ENCODE peak calls at places on chromosomes 5 and 9, in seven cellular contexts. One of them, this sample, is unnamed.

GRCh38 chr9:129493002-129493713 is 127.7 kb downstream of the C9orf50 start:
- DNase-seq in fibroblast of the aortic adventitia: no peak
- DNase-seq in lower lobe of right lung: no peak
- DNase-seq in NCI-H2081: no peak
- DNase-seq in posterior cingulate gyrus: no peak
- DNase-seq in activated CD4-positive, alpha-beta T cell treated with anti-CD3 and anti-CD28 coated beads for 24 hours: no peak
- DNase-seq in islet precursor cell: no peak
- DNase-seq in this sample: no peak

GRCh38 chr5:170028124-170028523 is 47.8 kb upstream of the INSYN2B start:
- DNase-seq in NCI-H2081: no peak
- DNase-seq in fibroblast of the aortic adventitia: no peak
- DNase-seq in activated CD4-positive, alpha-beta T cell treated with anti-CD3 and anti-CD28 coated beads for 24 hours: no peak
- DNase-seq in lower lobe of right lung: no peak
- DNase-seq in islet precursor cell: no peak
- DNase-seq in posterior cingulate gyrus: no peak
- DNase-seq in this sample: no peak

GRCh38 chr5:80140496-80140895 is 105.3 kb downstream of the THBS4 start:
- DNase-seq in activated CD4-positive, alpha-beta T cell treated with anti-CD3 and anti-CD28 coated beads for 24 hours: peak; percentile 43
- DNase-seq in posterior cingulate gyrus: no peak
- DNase-seq in NCI-H2081: no peak
- DNase-seq in lower lobe of right lung: no peak
- DNase-seq in islet precursor cell: peak; percentile 20
- DNase-seq in fibroblast of the aortic adventitia: no peak
- DNase-seq in this sample: no peak

GRCh38 chr9:128841704-128842492 is 12.3 kb upstream of the SPOUT1 start:
- DNase-seq in islet precursor cell: no peak
- DNase-seq in lower lobe of right lung: peak; percentile 11
- DNase-seq in fibroblast of the aortic adventitia: no peak
- DNase-seq in posterior cingulate gyrus: no peak
- DNase-seq in NCI-H2081: no peak
- DNase-seq in activated CD4-positive, alpha-beta T cell treated with anti-CD3 and anti-CD28 coated beads for 24 hours: no peak
- DNase-seq in this sample: no peak

GRCh38 chr9:114309096-114309495 is 13.8 kb upstream of the ORM1 start:
- DNase-seq in lower lobe of right lung: no peak
- DNase-seq in NCI-H2081: no peak
- DNase-seq in islet precursor cell: no peak
- DNase-seq in posterior cingulate gyrus: no peak
- DNase-seq in fibroblast of the aortic adventitia: no peak
- DNase-seq in activated CD4-positive, alpha-beta T cell treated with anti-CD3 and anti-CD28 coated beads for 24 hours: no peak
- DNase-seq in this sample: no peak

GRCh38 chr9:137816531-137817235 is 60.9 kb upstream of the CACNA1B start:
- DNase-seq in NCI-H2081: no peak
- DNase-seq in posterior cingulate gyrus: no peak
- DNase-seq in lower lobe of right lung: no peak
- DNase-seq in islet precursor cell: no peak
- DNase-seq in activated CD4-positive, alpha-beta T cell treated with anti-CD3 and anti-CD28 coated beads for 24 hours: no peak
- DNase-seq in fibroblast of the aortic adventitia: no peak
- DNase-seq in this sample: no peak

GRCh38 chr5:140259509-140259908 is 43.4 kb downstream of the PFDN1 start:
- DNase-seq in NCI-H2081: no peak
- DNase-seq in fibroblast of the aortic adventitia: no peak
- DNase-seq in posterior cingulate gyrus: no peak
- DNase-seq in lower lobe of right lung: no peak
- DNase-seq in activated CD4-positive, alpha-beta T cell treated with anti-CD3 and anti-CD28 coated beads for 24 hours: no peak
- DNase-seq in islet precursor cell: no peak
- DNase-seq in this sample: peak; percentile 49

GRCh38 chr5:36366883-36367282 is 65.2 kb upstream of the RANBP3L start:
- DNase-seq in NCI-H2081: no peak
- DNase-seq in fibroblast of the aortic adventitia: peak; percentile 44
- DNase-seq in activated CD4-positive, alpha-beta T cell treated with anti-CD3 and anti-CD28 coated beads for 24 hours: no peak
- DNase-seq in lower lobe of right lung: no peak
- DNase-seq in islet precursor cell: no peak
- DNase-seq in posterior cingulate gyrus: no peak
- DNase-seq in this sample: no peak

GRCh38 chr9:128632486-128632885 is 24.2 kb downstream of the DYNC2I2 start:
- DNase-seq in fibroblast of the aortic adventitia: no peak
- DNase-seq in NCI-H2081: no peak
- DNase-seq in islet precursor cell: no peak
- DNase-seq in posterior cingulate gyrus: no peak
- DNase-seq in lower lobe of right lung: peak; percentile 27
- DNase-seq in activated CD4-positive, alpha-beta T cell treated with anti-CD3 and anti-CD28 coated beads for 24 hours: no peak
- DNase-seq in this sample: no peak

GRCh38 chr5:79133657-79134451 is 22.2 kb downstream of the BHMT start:
- DNase-seq in activated CD4-positive, alpha-beta T cell treated with anti-CD3 and anti-CD28 coated beads for 24 hours: peak; percentile 58
- DNase-seq in NCI-H2081: peak; percentile 54
- DNase-seq in fibroblast of the aortic adventitia: peak; percentile 94
- DNase-seq in islet precursor cell: peak; percentile 80
- DNase-seq in posterior cingulate gyrus: peak; percentile 38
- DNase-seq in lower lobe of right lung: peak; percentile 55
- DNase-seq in this sample: peak; percentile 50

GRCh38 chr5:67190443-67190842 is 6.2 kb downstream of the CD180 start:
- DNase-seq in islet precursor cell: no peak
- DNase-seq in fibroblast of the aortic adventitia: no peak
- DNase-seq in lower lobe of right lung: peak; percentile 56
- DNase-seq in NCI-H2081: no peak
- DNase-seq in posterior cingulate gyrus: no peak
- DNase-seq in activated CD4-positive, alpha-beta T cell treated with anti-CD3 and anti-CD28 coated beads for 24 hours: no peak
- DNase-seq in this sample: no peak

GRCh38 chr5:135537271-135537670 is 1.5 kb upstream of the NEUROG1 start:
- DNase-seq in fibroblast of the aortic adventitia: no peak
- DNase-seq in posterior cingulate gyrus: no peak
- DNase-seq in activated CD4-positive, alpha-beta T cell treated with anti-CD3 and anti-CD28 coated beads for 24 hours: no peak
- DNase-seq in lower lobe of right lung: no peak
- DNase-seq in NCI-H2081: no peak
- DNase-seq in islet precursor cell: peak; percentile 37
- DNase-seq in this sample: no peak

GRCh38 chr9:119736478-119737454 is 367.5 kb upstream of the BRINP1 start:
- DNase-seq in lower lobe of right lung: no peak
- DNase-seq in fibroblast of the aortic adventitia: no peak
- DNase-seq in posterior cingulate gyrus: peak; percentile 45
- DNase-seq in islet precursor cell: no peak
- DNase-seq in NCI-H2081: peak; percentile 49
- DNase-seq in activated CD4-positive, alpha-beta T cell treated with anti-CD3 and anti-CD28 coated beads for 24 hours: no peak
- DNase-seq in this sample: no peak

GRCh38 chr5:36722913-36723312 is 116.5 kb downstream of the SLC1A3 start:
- DNase-seq in lower lobe of right lung: no peak
- DNase-seq in posterior cingulate gyrus: no peak
- DNase-seq in islet precursor cell: no peak
- DNase-seq in fibroblast of the aortic adventitia: no peak
- DNase-seq in NCI-H2081: no peak
- DNase-seq in activated CD4-positive, alpha-beta T cell treated with anti-CD3 and anti-CD28 coated beads for 24 hours: no peak
- DNase-seq in this sample: no peak

GRCh38 chr5:173303878-173304590 is 24.2 kb downstream of the STC2 start:
- DNase-seq in fibroblast of the aortic adventitia: no peak
- DNase-seq in islet precursor cell: peak; percentile 95
- DNase-seq in lower lobe of right lung: no peak
- DNase-seq in activated CD4-positive, alpha-beta T cell treated with anti-CD3 and anti-CD28 coated beads for 24 hours: no peak
- DNase-seq in posterior cingulate gyrus: no peak
- DNase-seq in NCI-H2081: no peak
- DNase-seq in this sample: no peak

GRCh38 chr5:142981475-142981874 is 211.3 kb downstream of the ARHGAP26 start:
- DNase-seq in NCI-H2081: no peak
- DNase-seq in fibroblast of the aortic adventitia: peak; percentile 31
- DNase-seq in islet precursor cell: no peak
- DNase-seq in activated CD4-positive, alpha-beta T cell treated with anti-CD3 and anti-CD28 coated beads for 24 hours: no peak
- DNase-seq in posterior cingulate gyrus: no peak
- DNase-seq in lower lobe of right lung: no peak
- DNase-seq in this sample: no peak

GRCh38 chr9:22039258-22039657 is 30.2 kb upstream of the CDKN2B start:
- DNase-seq in activated CD4-positive, alpha-beta T cell treated with anti-CD3 and anti-CD28 coated beads for 24 hours: no peak
- DNase-seq in lower lobe of right lung: no peak
- DNase-seq in islet precursor cell: no peak
- DNase-seq in fibroblast of the aortic adventitia: no peak
- DNase-seq in NCI-H2081: no peak
- DNase-seq in posterior cingulate gyrus: no peak
- DNase-seq in this sample: no peak

GRCh38 chr9:27701664-27702063 is 128.4 kb upstream of the C9orf72 start:
- DNase-seq in activated CD4-positive, alpha-beta T cell treated with anti-CD3 and anti-CD28 coated beads for 24 hours: no peak
- DNase-seq in posterior cingulate gyrus: no peak
- DNase-seq in NCI-H2081: peak; percentile 17
- DNase-seq in lower lobe of right lung: no peak
- DNase-seq in islet precursor cell: no peak
- DNase-seq in fibroblast of the aortic adventitia: no peak
- DNase-seq in this sample: no peak

GRCh38 chr5:172007153-172007794 is 836 bp upstream of the FBXW11 start:
- DNase-seq in posterior cingulate gyrus: no peak
- DNase-seq in fibroblast of the aortic adventitia: peak; percentile 32
- DNase-seq in lower lobe of right lung: no peak
- DNase-seq in islet precursor cell: peak; percentile 58
- DNase-seq in NCI-H2081: no peak
- DNase-seq in activated CD4-positive, alpha-beta T cell treated with anti-CD3 and anti-CD28 coated beads for 24 hours: no peak
- DNase-seq in this sample: no peak

GRCh38 chr5:96433066-96433447 is at the start of gene PCSK1:
- DNase-seq in islet precursor cell: peak; percentile 57
- DNase-seq in posterior cingulate gyrus: peak; percentile 39
- DNase-seq in fibroblast of the aortic adventitia: no peak
- DNase-seq in NCI-H2081: peak; percentile 49
- DNase-seq in activated CD4-positive, alpha-beta T cell treated with anti-CD3 and anti-CD28 coated beads for 24 hours: no peak
- DNase-seq in lower lobe of right lung: no peak
- DNase-seq in this sample: no peak

GRCh38 chr9:80797841-80798688 is 891.3 kb downstream of the TLE1 start:
- DNase-seq in islet precursor cell: no peak
- DNase-seq in activated CD4-positive, alpha-beta T cell treated with anti-CD3 and anti-CD28 coated beads for 24 hours: no peak
- DNase-seq in posterior cingulate gyrus: peak; percentile 36
- DNase-seq in NCI-H2081: peak; percentile 17
- DNase-seq in fibroblast of the aortic adventitia: peak; percentile 65
- DNase-seq in lower lobe of right lung: no peak
- DNase-seq in this sample: no peak

GRCh38 chr5:124707516-124707915 is 38.9 kb downstream of the ZNF608 start:
- DNase-seq in posterior cingulate gyrus: no peak
- DNase-seq in fibroblast of the aortic adventitia: no peak
- DNase-seq in islet precursor cell: no peak
- DNase-seq in activated CD4-positive, alpha-beta T cell treated with anti-CD3 and anti-CD28 coated beads for 24 hours: no peak
- DNase-seq in lower lobe of right lung: no peak
- DNase-seq in NCI-H2081: no peak
- DNase-seq in this sample: no peak

GRCh38 chr5:133273661-133274596 is 222.1 kb downstream of the HSPA4 start:
- DNase-seq in activated CD4-positive, alpha-beta T cell treated with anti-CD3 and anti-CD28 coated beads for 24 hours: no peak
- DNase-seq in fibroblast of the aortic adventitia: peak; percentile 58
- DNase-seq in lower lobe of right lung: no peak
- DNase-seq in islet precursor cell: peak; percentile 66
- DNase-seq in NCI-H2081: no peak
- DNase-seq in posterior cingulate gyrus: no peak
- DNase-seq in this sample: no peak

GRCh38 chr5:92332039-92332438 is 948.9 kb upstream of the ARRDC3 start:
- DNase-seq in activated CD4-positive, alpha-beta T cell treated with anti-CD3 and anti-CD28 coated beads for 24 hours: no peak
- DNase-seq in lower lobe of right lung: no peak
- DNase-seq in NCI-H2081: no peak
- DNase-seq in fibroblast of the aortic adventitia: peak; percentile 20
- DNase-seq in islet precursor cell: no peak
- DNase-seq in posterior cingulate gyrus: no peak
- DNase-seq in this sample: no peak

GRCh38 chr9:91837982-91838731 is 111.9 kb downstream of the ROR2 start:
- DNase-seq in islet precursor cell: peak; percentile 55
- DNase-seq in activated CD4-positive, alpha-beta T cell treated with anti-CD3 and anti-CD28 coated beads for 24 hours: no peak
- DNase-seq in NCI-H2081: peak; percentile 70
- DNase-seq in posterior cingulate gyrus: no peak
- DNase-seq in lower lobe of right lung: peak; percentile 82
- DNase-seq in fibroblast of the aortic adventitia: peak; percentile 90
- DNase-seq in this sample: no peak

GRCh38 chr9:89195149-89195797 is 16.7 kb upstream of the SHC3 start:
- DNase-seq in islet precursor cell: no peak
- DNase-seq in lower lobe of right lung: no peak
- DNase-seq in posterior cingulate gyrus: no peak
- DNase-seq in activated CD4-positive, alpha-beta T cell treated with anti-CD3 and anti-CD28 coated beads for 24 hours: no peak
- DNase-seq in NCI-H2081: no peak
- DNase-seq in fibroblast of the aortic adventitia: no peak
- DNase-seq in this sample: no peak

GRCh38 chr5:169003721-169004481 is 297.0 kb downstream of the SLIT3 start:
- DNase-seq in fibroblast of the aortic adventitia: peak; percentile 28
- DNase-seq in activated CD4-positive, alpha-beta T cell treated with anti-CD3 and anti-CD28 coated beads for 24 hours: no peak
- DNase-seq in posterior cingulate gyrus: no peak
- DNase-seq in NCI-H2081: no peak
- DNase-seq in lower lobe of right lung: no peak
- DNase-seq in islet precursor cell: peak; percentile 78
- DNase-seq in this sample: no peak

GRCh38 chr9:4769321-4770080 is 23.2 kb upstream of the RCL1 start:
- DNase-seq in islet precursor cell: no peak
- DNase-seq in NCI-H2081: no peak
- DNase-seq in activated CD4-positive, alpha-beta T cell treated with anti-CD3 and anti-CD28 coated beads for 24 hours: no peak
- DNase-seq in fibroblast of the aortic adventitia: peak; percentile 41
- DNase-seq in posterior cingulate gyrus: no peak
- DNase-seq in lower lobe of right lung: no peak
- DNase-seq in this sample: no peak

GRCh38 chr5:152593388-152593787 is 188.3 kb upstream of the NMUR2 start:
- DNase-seq in posterior cingulate gyrus: no peak
- DNase-seq in lower lobe of right lung: no peak
- DNase-seq in activated CD4-positive, alpha-beta T cell treated with anti-CD3 and anti-CD28 coated beads for 24 hours: no peak
- DNase-seq in NCI-H2081: no peak
- DNase-seq in fibroblast of the aortic adventitia: no peak
- DNase-seq in islet precursor cell: no peak
- DNase-seq in this sample: no peak

GRCh38 chr9:135924628-135925338 is 17.4 kb upstream of the CAMSAP1 start:
- DNase-seq in fibroblast of the aortic adventitia: no peak
- DNase-seq in lower lobe of right lung: no peak
- DNase-seq in activated CD4-positive, alpha-beta T cell treated with anti-CD3 and anti-CD28 coated beads for 24 hours: no peak
- DNase-seq in NCI-H2081: no peak
- DNase-seq in islet precursor cell: no peak
- DNase-seq in posterior cingulate gyrus: no peak
- DNase-seq in this sample: no peak

GRCh38 chr5:149995385-149996085 is 4.9 kb downstream of the TIGD6 start:
- DNase-seq in fibroblast of the aortic adventitia: peak; percentile 9
- DNase-seq in islet precursor cell: no peak
- DNase-seq in lower lobe of right lung: no peak
- DNase-seq in activated CD4-positive, alpha-beta T cell treated with anti-CD3 and anti-CD28 coated beads for 24 hours: no peak
- DNase-seq in posterior cingulate gyrus: peak; percentile 37
- DNase-seq in NCI-H2081: no peak
- DNase-seq in this sample: no peak

GRCh38 chr5:112957970-112958773 is 18.4 kb upstream of the DCP2 start:
- DNase-seq in NCI-H2081: no peak
- DNase-seq in lower lobe of right lung: peak; percentile 72
- DNase-seq in activated CD4-positive, alpha-beta T cell treated with anti-CD3 and anti-CD28 coated beads for 24 hours: no peak
- DNase-seq in islet precursor cell: no peak
- DNase-seq in posterior cingulate gyrus: peak; percentile 48
- DNase-seq in fibroblast of the aortic adventitia: peak; percentile 96
- DNase-seq in this sample: no peak

GRCh38 chr9:73349476-73349875 is 197.8 kb downstream of the ANXA1 start:
- DNase-seq in islet precursor cell: no peak
- DNase-seq in fibroblast of the aortic adventitia: no peak
- DNase-seq in NCI-H2081: no peak
- DNase-seq in activated CD4-positive, alpha-beta T cell treated with anti-CD3 and anti-CD28 coated beads for 24 hours: no peak
- DNase-seq in posterior cingulate gyrus: no peak
- DNase-seq in lower lobe of right lung: no peak
- DNase-seq in this sample: no peak

GRCh38 chr9:18544456-18544855 is 70.5 kb downstream of the ADAMTSL1 start:
- DNase-seq in posterior cingulate gyrus: no peak
- DNase-seq in islet precursor cell: no peak
- DNase-seq in activated CD4-positive, alpha-beta T cell treated with anti-CD3 and anti-CD28 coated beads for 24 hours: no peak
- DNase-seq in fibroblast of the aortic adventitia: no peak
- DNase-seq in lower lobe of right lung: no peak
- DNase-seq in NCI-H2081: no peak
- DNase-seq in this sample: no peak

GRCh38 chr9:35905912-35906679 is at the start of gene HRCT1:
- DNase-seq in posterior cingulate gyrus: no peak
- DNase-seq in fibroblast of the aortic adventitia: peak; percentile 98
- DNase-seq in lower lobe of right lung: peak; percentile 94
- DNase-seq in NCI-H2081: no peak
- DNase-seq in activated CD4-positive, alpha-beta T cell treated with anti-CD3 and anti-CD28 coated beads for 24 hours: no peak
- DNase-seq in islet precursor cell: peak; percentile 76
- DNase-seq in this sample: no peak

GRCh38 chr5:3836528-3836927 is 240.9 kb downstream of the IRX1 start:
- DNase-seq in fibroblast of the aortic adventitia: no peak
- DNase-seq in NCI-H2081: no peak
- DNase-seq in activated CD4-positive, alpha-beta T cell treated with anti-CD3 and anti-CD28 coated beads for 24 hours: no peak
- DNase-seq in islet precursor cell: no peak
- DNase-seq in posterior cingulate gyrus: no peak
- DNase-seq in lower lobe of right lung: no peak
- DNase-seq in this sample: no peak

GRCh38 chr5:138502121-138502520 is 36.8 kb downstream of the EGR1 start:
- DNase-seq in islet precursor cell: no peak
- DNase-seq in lower lobe of right lung: no peak
- DNase-seq in posterior cingulate gyrus: no peak
- DNase-seq in activated CD4-positive, alpha-beta T cell treated with anti-CD3 and anti-CD28 coated beads for 24 hours: no peak
- DNase-seq in fibroblast of the aortic adventitia: peak; percentile 71
- DNase-seq in NCI-H2081: no peak
- DNase-seq in this sample: no peak

GRCh38 chr5:15995206-15996052 is 184.2 kb downstream of the MARCHF11 start:
- DNase-seq in fibroblast of the aortic adventitia: peak; percentile 72
- DNase-seq in posterior cingulate gyrus: no peak
- DNase-seq in islet precursor cell: no peak
- DNase-seq in lower lobe of right lung: no peak
- DNase-seq in activated CD4-positive, alpha-beta T cell treated with anti-CD3 and anti-CD28 coated beads for 24 hours: no peak
- DNase-seq in NCI-H2081: peak; percentile 27
- DNase-seq in this sample: no peak